ENCODE peak calls at places on chromosomes 13 and 19, in seven cellular contexts. X is fibroblast of pulmonary artery, V is Calu3, T is cardiac muscle cell, E is WTC11, W is NB4, Q is PC-3. I is an unnamed sample.

GRCh38 chr19:7293795-7294570 is at the start of gene INSR:
- DNase-seq in X (peak), V (peak), T (peak), E (peak), W (peak), Q (peak), I (no peak)

GRCh38 chr19:46065486-46065885 is 24.7 kb upstream of the IGFL4 start:
- DNase-seq in X (peak), V (no peak), T (no peak), E (no peak), W (no peak), Q (peak), I (no peak)

GRCh38 chr19:33203529-33203928 is 9.4 kb downstream of the LRP3 start:
- DNase-seq in X (no peak), V (no peak), T (no peak), E (no peak), W (no peak), Q (no peak), I (no peak)

GRCh38 chr13:31848621-31849020 is 109.3 kb downstream of the RXFP2 start:
- DNase-seq in X (no peak), V (no peak), T (no peak), E (no peak), W (no peak), Q (no peak), I (no peak)

GRCh38 chr19:29516358-29516725 is 9.5 kb upstream of the VSTM2B start:
- DNase-seq in X (no peak), V (no peak), T (no peak), E (no peak), W (no peak), Q (no peak), I (no peak)

GRCh38 chr13:59677966-59678814 is 485.5 kb downstream of the DIAPH3 start:
- DNase-seq in X (peak), V (no peak), T (peak), E (no peak), W (peak), Q (peak), I (no peak)

GRCh38 chr13:51298812-51299211 is 40.7 kb upstream of the SERPINE3 start:
- DNase-seq in X (peak), V (no peak), T (no peak), E (no peak), W (no peak), Q (peak), I (no peak)

GRCh38 chr19:18290250-18291018 is 9.0 kb upstream of the JUND start:
- DNase-seq in X (peak), V (no peak), T (no peak), E (no peak), W (peak), Q (no peak), I (peak)

GRCh38 chr13:25455146-25455545 is 83.4 kb downstream of the ATP8A2 start:
- DNase-seq in X (no peak), V (no peak), T (no peak), E (no peak), W (no peak), Q (peak), I (no peak)

GRCh38 chr19:1813197-1813836 is 1.2 kb upstream of the ATP8B3 start:
- DNase-seq in X (no peak), V (no peak), T (no peak), E (no peak), W (no peak), Q (no peak), I (no peak)

GRCh38 chr19:57363734-57364181 is 407 bp downstream of the TRAPPC2B start:
- DNase-seq in X (peak), V (peak), T (peak), E (no peak), W (peak), Q (no peak), I (no peak)

GRCh38 chr13:61123533-61124269 is 291.9 kb downstream of the PCDH20 start:
- DNase-seq in X (no peak), V (no peak), T (peak), E (no peak), W (no peak), Q (no peak), I (no peak)

GRCh38 chr19:39052243-39052746 is 19.9 kb upstream of the FBXO27 start:
- DNase-seq in X (peak), V (peak), T (peak), E (peak), W (peak), Q (peak), I (peak)

GRCh38 chr19:1646149-1646930 is 6.1 kb downstream of the TCF3 start:
- DNase-seq in X (no peak), V (no peak), T (no peak), E (peak), W (no peak), Q (no peak), I (no peak)

GRCh38 chr13:108777421-108778420 is 148.3 kb downstream of the MYO16 start:
- DNase-seq in X (no peak), V (no peak), T (no peak), E (no peak), W (no peak), Q (peak), I (no peak)

GRCh38 chr13:60398438-60398891 is 1.4 kb downstream of the TDRD3 start:
- DNase-seq in X (no peak), V (no peak), T (no peak), E (no peak), W (peak), Q (no peak), I (no peak)

GRCh38 chr19:36573948-36574726 is 1.0 kb upstream of the ZNF529 start:
- DNase-seq in X (peak), V (peak), T (peak), E (no peak), W (no peak), Q (peak), I (no peak)

GRCh38 chr13:77563110-77563509 is 27.6 kb downstream of the SCEL start:
- DNase-seq in X (peak), V (no peak), T (peak), E (no peak), W (peak), Q (peak), I (no peak)

GRCh38 chr13:43608400-43609137 is 178.2 kb downstream of the ENOX1 start:
- DNase-seq in X (no peak), V (no peak), T (no peak), E (no peak), W (no peak), Q (no peak), I (no peak)

GRCh38 chr13:45678282-45678681 is 23.8 kb upstream of the CBY2 start:
- DNase-seq in X (no peak), V (no peak), T (no peak), E (no peak), W (no peak), Q (peak), I (no peak)

GRCh38 chr13:73018336-73018735 is 40.5 kb upstream of the KLF5 start:
- DNase-seq in X (no peak), V (no peak), T (no peak), E (no peak), W (no peak), Q (peak), I (no peak)

GRCh38 chr13:107203146-107203847 is 635.4 kb upstream of the ARGLU1 start:
- DNase-seq in X (peak), V (peak), T (peak), E (peak), W (peak), Q (peak), I (no peak)

GRCh38 chr13:62014299-62014698 is 598.6 kb upstream of the PCDH20 start:
- DNase-seq in X (peak), V (no peak), T (peak), E (no peak), W (peak), Q (peak), I (no peak)

GRCh38 chr19:34967551-34967950 is 3.5 kb upstream of the ZNF792 start:
- DNase-seq in X (no peak), V (no peak), T (no peak), E (no peak), W (no peak), Q (no peak), I (no peak)

GRCh38 chr13:34748561-34748960 is 193.5 kb upstream of the NBEA start:
- DNase-seq in X (no peak), V (peak), T (no peak), E (no peak), W (no peak), Q (no peak), I (no peak)

GRCh38 chr19:18292810-18293641 is 11.6 kb upstream of the JUND start:
- DNase-seq in X (peak), V (peak), T (peak), E (peak), W (peak), Q (peak), I (no peak)

GRCh38 chr19:10195199-10195519 is 406 bp upstream of the DNMT1 start:
- DNase-seq in X (no peak), V (no peak), T (no peak), E (no peak), W (no peak), Q (no peak), I (no peak)

GRCh38 chr19:10192922-10193321 is 1.8 kb downstream of the DNMT1 start:
- DNase-seq in X (no peak), V (no peak), T (no peak), E (no peak), W (no peak), Q (no peak), I (no peak)

GRCh38 chr19:10191347-10191746 is 3.4 kb downstream of the DNMT1 start:
- DNase-seq in X (peak), V (no peak), T (no peak), E (no peak), W (peak), Q (peak), I (no peak)

GRCh38 chr19:10194500-10195198 is at the start of gene DNMT1:
- DNase-seq in X (peak), V (peak), T (peak), E (peak), W (peak), Q (peak), I (peak)

GRCh38 chr19:10193666-10194499 is 870 bp downstream of the DNMT1 start:
- DNase-seq in X (peak), V (no peak), T (no peak), E (peak), W (peak), Q (peak), I (no peak)
- TF ChIP-seq CTCF in X (no peak), V (no peak), T (no peak), E (no peak), W (no peak), Q (no peak), I (no peak)

DNA sequence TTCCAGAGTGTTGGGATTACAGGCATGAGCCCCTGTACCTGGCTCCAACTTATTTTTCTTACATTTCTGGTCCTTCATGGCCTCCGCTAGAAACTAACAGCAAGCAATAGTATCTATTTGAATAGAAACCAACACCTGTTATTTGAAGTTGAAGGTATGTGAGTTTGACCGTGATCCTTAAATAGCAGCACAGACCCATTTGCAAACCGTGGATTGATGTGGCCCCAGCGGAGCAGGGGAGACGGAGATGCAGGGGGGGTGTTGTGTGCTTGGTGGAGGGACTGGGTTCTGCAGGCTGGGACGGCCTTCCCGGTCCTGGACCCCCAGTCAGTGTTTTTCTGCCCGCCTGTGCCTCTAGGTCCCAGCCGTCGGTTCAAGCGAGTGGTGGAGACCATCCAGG is 16.9 kb downstream of the TMEM150B start:
- DNase-seq in X (no peak), V (no peak), T (no peak), E (no peak), W (no peak), Q (no peak), I (no peak)
- TF ChIP-seq CTCF in X (no peak), V (no peak), T (no peak), E (no peak), W (no peak), Q (no peak), I (no peak)

GRCh38 chr19:15072930-15073647 is 8.9 kb upstream of the OR1I1 start:
- DNase-seq in X (no peak), V (peak), T (no peak), E (peak), W (no peak), Q (peak), I (no peak)
- TF ChIP-seq CTCF in X (no peak), V (no peak), T (no peak), E (no peak), W (no peak), Q (peak), I (no peak)

DNA sequence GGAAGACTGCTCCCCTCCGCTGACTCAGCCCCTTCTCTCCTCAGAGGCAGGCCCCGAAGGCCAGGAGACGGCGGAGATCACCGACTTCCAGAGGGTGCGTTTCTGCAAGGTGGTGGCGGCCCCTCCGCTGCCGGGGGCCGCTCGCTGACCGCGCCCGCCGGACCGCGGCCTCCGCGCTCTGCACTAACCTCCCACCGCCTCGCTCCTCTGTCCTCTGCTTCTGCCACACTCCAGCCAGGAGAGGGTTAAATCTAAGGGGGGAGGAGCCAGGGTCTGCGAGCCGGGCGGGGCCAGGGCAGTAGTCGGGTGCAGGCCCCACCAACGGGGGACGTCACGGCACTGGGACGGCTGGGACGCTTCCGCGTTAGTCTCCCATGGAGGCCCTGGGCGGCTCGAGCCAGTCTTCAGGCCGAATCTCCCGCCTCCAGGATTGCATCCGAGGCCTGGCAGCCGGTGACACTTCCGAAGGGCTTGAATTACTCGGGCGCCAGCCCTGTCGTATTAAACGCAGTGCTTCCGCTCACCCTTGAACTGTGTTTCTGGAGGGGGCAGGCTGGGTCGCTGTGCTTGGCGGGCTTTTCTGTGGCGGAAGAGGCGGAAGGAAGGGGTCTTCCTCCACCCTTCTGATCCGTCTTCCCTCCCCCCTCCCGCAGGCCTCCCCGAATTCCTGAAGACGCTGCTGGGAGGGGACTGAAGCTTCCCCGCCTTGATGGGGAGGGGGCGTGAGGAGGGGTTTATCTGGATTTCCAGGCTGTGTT is 1.2 kb upstream of the INAFM1 start:
- DNase-seq in X (peak), V (peak), T (peak), E (peak), W (peak), Q (peak), I (peak)
- TF ChIP-seq CTCF in X (no peak), V (no peak), T (no peak), E (no peak), W (no peak), Q (no peak), I (no peak)

DNA sequence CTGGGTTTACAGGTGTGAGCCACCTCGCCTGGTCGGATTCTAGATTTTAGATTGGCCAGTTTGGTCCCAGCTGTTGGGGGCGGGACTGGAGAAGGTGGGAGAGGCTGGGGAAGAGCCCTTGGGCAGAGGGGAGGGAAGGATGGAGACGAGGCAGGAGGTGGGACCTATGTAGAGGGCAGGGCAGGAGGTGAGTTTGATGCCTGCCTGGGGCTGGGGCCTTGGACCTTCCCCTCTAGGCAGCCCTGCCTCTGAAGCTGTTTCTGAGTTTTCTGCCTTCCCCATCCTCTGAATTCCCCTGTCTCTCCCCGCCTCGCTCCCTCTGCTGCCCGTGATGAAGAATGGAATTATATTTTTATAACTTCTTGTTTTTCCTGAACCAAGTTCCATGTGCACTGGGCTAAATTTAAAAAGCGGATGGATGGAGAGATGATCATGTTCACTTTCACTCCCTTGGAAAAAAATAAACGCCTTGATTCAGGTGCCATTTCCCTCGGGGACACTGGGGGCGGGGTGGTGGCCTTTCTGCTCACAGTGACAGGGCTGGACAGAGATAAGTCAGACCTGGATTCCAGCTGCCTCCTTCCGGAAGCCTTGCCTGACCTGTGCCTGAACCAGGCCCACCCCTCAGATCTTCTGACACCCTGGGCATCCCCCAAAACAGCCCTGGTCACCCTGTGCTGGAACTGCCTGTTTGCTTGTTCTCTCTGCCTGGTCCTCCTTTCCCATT is 16.5 kb upstream of the TNFAIP8L1 start:
- DNase-seq in X (no peak), V (no peak), T (peak), E (peak), W (no peak), Q (no peak), I (no peak)
- TF ChIP-seq CTCF in X (no peak), V (no peak), T (peak), E (no peak), W (no peak), Q (peak), I (no peak)

GRCh38 chr13:27283906-27284523 is 13.4 kb downstream of the RASL11A start:
- DNase-seq in X (peak), V (peak), T (no peak), E (no peak), W (peak), Q (peak), I (no peak)
- TF ChIP-seq CTCF in X (peak), V (no peak), T (peak), E (no peak), W (peak), Q (peak), I (no peak)

GRCh38 chr13:70333752-70334151 is 225.5 kb upstream of the KLHL1 start:
- DNase-seq in X (no peak), V (no peak), T (no peak), E (no peak), W (no peak), Q (no peak), I (no peak)

GRCh38 chr13:70338608-70339007 is 230.4 kb upstream of the KLHL1 start:
- DNase-seq in X (no peak), V (no peak), T (no peak), E (no peak), W (no peak), Q (no peak), I (no peak)

GRCh38 chr13:70339738-70340137 is 231.5 kb upstream of the KLHL1 start:
- DNase-seq in X (no peak), V (no peak), T (peak), E (peak), W (peak), Q (peak), I (no peak)
- TF ChIP-seq CTCF in X (no peak), V (no peak), T (no peak), E (peak), W (peak), Q (peak), I (no peak)

GRCh38 chr13:80928241-80928640 is 587.3 kb upstream of the SPRY2 start:
- DNase-seq in X (no peak), V (no peak), T (no peak), E (no peak), W (no peak), Q (no peak), I (no peak)

GRCh38 chr13:80931766-80932165 is 590.8 kb upstream of the SPRY2 start:
- DNase-seq in X (peak), V (no peak), T (no peak), E (no peak), W (no peak), Q (no peak), I (no peak)

GRCh38 chr13:80931118-80931517 is 590.2 kb upstream of the SPRY2 start:
- DNase-seq in X (no peak), V (no peak), T (no peak), E (no peak), W (no peak), Q (no peak), I (no peak)
- TF ChIP-seq CTCF in X (no peak), V (no peak), T (no peak), E (no peak), W (no peak), Q (no peak), I (no peak)